ENCODE peak calls at places on chromosomes 1 and 21, in four cellular contexts. One of them, this sample, is unnamed. For H3K9me3, the result is how much of the 10 kb centered on the place peaks cover.

GRCh38 chr1:245462161-245462560 is 307.4 kb downstream of the KIF26B start:
- DNase-seq in left ventricle myocardium inferior: no peak
- DNase-seq in heart right ventricle: no peak
- DNase-seq in psoas muscle: no peak
- DNase-seq in this sample: no peak

GRCh38 chr1:197024460-197024859 is 42.6 kb downstream of the F13B start:
- DNase-seq in heart right ventricle: no peak
- DNase-seq in left ventricle myocardium inferior: no peak
- DNase-seq in psoas muscle: no peak
- DNase-seq in this sample: no peak

GRCh38 chr1:168386949-168387586 is 106.4 kb downstream of the TBX19 start:
- DNase-seq in psoas muscle: peak
- DNase-seq in left ventricle myocardium inferior: no peak
- DNase-seq in heart right ventricle: peak
- DNase-seq in this sample: peak

GRCh38 chr1:170670751-170671628 is 7.1 kb downstream of the PRRX1 start:
- DNase-seq in heart right ventricle: peak
- DNase-seq in left ventricle myocardium inferior: peak
- DNase-seq in psoas muscle: peak
- DNase-seq in this sample: no peak

GRCh38 chr1:116919802-116920201 is 10.1 kb downstream of the PTGFRN start:
- DNase-seq in heart right ventricle: peak
- DNase-seq in left ventricle myocardium inferior: no peak
- DNase-seq in psoas muscle: no peak
- DNase-seq in this sample: no peak

GRCh38 chr1:112894561-112895011 is 61.4 kb downstream of the SLC16A1 start:
- DNase-seq in left ventricle myocardium inferior: no peak
- DNase-seq in heart right ventricle: no peak
- DNase-seq in psoas muscle: no peak
- DNase-seq in this sample: peak

GRCh38 chr1:183783342-183783741 is 21.6 kb upstream of the RGL1 start:
- DNase-seq in psoas muscle: no peak
- DNase-seq in left ventricle myocardium inferior: no peak
- DNase-seq in heart right ventricle: no peak
- DNase-seq in this sample: no peak

GRCh38 chr1:112956503-112957132 is 622 bp upstream of the SLC16A1 start:
- DNase-seq in left ventricle myocardium inferior: no peak
- DNase-seq in heart right ventricle: no peak
- DNase-seq in psoas muscle: no peak
- DNase-seq in this sample: no peak

GRCh38 chr1:201127755-201128455 is 921 bp upstream of the ASCL5 start:
- DNase-seq in heart right ventricle: no peak
- DNase-seq in left ventricle myocardium inferior: no peak
- DNase-seq in psoas muscle: no peak
- DNase-seq in this sample: no peak

GRCh38 chr1:97090725-97091124 is 369.1 kb downstream of the PTBP2 start:
- DNase-seq in heart right ventricle: no peak
- DNase-seq in left ventricle myocardium inferior: no peak
- DNase-seq in psoas muscle: no peak
- DNase-seq in this sample: no peak

GRCh38 chr1:213898684-213899083 is 89.1 kb upstream of the PROX1 start:
- DNase-seq in left ventricle myocardium inferior: no peak
- DNase-seq in heart right ventricle: no peak
- DNase-seq in psoas muscle: no peak
- DNase-seq in this sample: no peak

GRCh38 chr1:200153277-200154055 is 126.0 kb downstream of the NR5A2 start:
- DNase-seq in left ventricle myocardium inferior: no peak
- DNase-seq in heart right ventricle: no peak
- DNase-seq in psoas muscle: no peak
- DNase-seq in this sample: no peak

GRCh38 chr21:38478782-38479181 is 19.5 kb downstream of the ERG start:
- DNase-seq in psoas muscle: no peak
- DNase-seq in heart right ventricle: no peak
- DNase-seq in left ventricle myocardium inferior: no peak
- DNase-seq in this sample: no peak

GRCh38 chr1:196450143-196450911 is 157.9 kb downstream of the KCNT2 start:
- DNase-seq in heart right ventricle: no peak
- DNase-seq in psoas muscle: no peak
- DNase-seq in left ventricle myocardium inferior: no peak
- DNase-seq in this sample: no peak

GRCh38 chr21:38477241-38477640 is 21.0 kb downstream of the ERG start:
- DNase-seq in heart right ventricle: no peak
- DNase-seq in psoas muscle: no peak
- DNase-seq in left ventricle myocardium inferior: no peak
- DNase-seq in this sample: no peak

GRCh38 chr1:211371406-211372105 is 44.9 kb downstream of the TRAF5 start:
- DNase-seq in left ventricle myocardium inferior: no peak
- DNase-seq in heart right ventricle: no peak
- DNase-seq in psoas muscle: no peak
- DNase-seq in this sample: no peak

GRCh38 chr1:181187596-181188126 is 99.2 kb downstream of the IER5 start:
- DNase-seq in psoas muscle: no peak
- DNase-seq in left ventricle myocardium inferior: no peak
- DNase-seq in heart right ventricle: no peak
- DNase-seq in this sample: no peak

GRCh38 chr1:64006276-64007051 is 197.0 kb upstream of the UBE2U start:
- DNase-seq in psoas muscle: no peak
- DNase-seq in left ventricle myocardium inferior: no peak
- DNase-seq in heart right ventricle: no peak
- DNase-seq in this sample: peak

GRCh38 chr21:46605759-46606426 is 1.0 kb upstream of the S100B start:
- DNase-seq in left ventricle myocardium inferior: peak
- DNase-seq in psoas muscle: peak
- DNase-seq in heart right ventricle: peak
- DNase-seq in this sample: peak

GRCh38 chr1:40182956-40183710 is 21.9 kb downstream of the RLF start:
- DNase-seq in psoas muscle: no peak
- DNase-seq in left ventricle myocardium inferior: no peak
- DNase-seq in heart right ventricle: no peak
- DNase-seq in this sample: no peak

GRCh38 chr1:147168626-147169058 is 3.6 kb downstream of the PRKAB2 start:
- DNase-seq in left ventricle myocardium inferior: no peak
- DNase-seq in heart right ventricle: no peak
- DNase-seq in psoas muscle: no peak
- DNase-seq in this sample: peak

GRCh38 chr1:150364231-150365003 is 470 bp downstream of the RPRD2 start:
- DNase-seq in psoas muscle: peak
- DNase-seq in heart right ventricle: peak
- DNase-seq in left ventricle myocardium inferior: peak
- DNase-seq in this sample: peak

GRCh38 chr1:105442901-105443300 is 1613.6 kb upstream of the PRMT6 start:
- DNase-seq in left ventricle myocardium inferior: no peak
- DNase-seq in heart right ventricle: no peak
- DNase-seq in psoas muscle: no peak
- DNase-seq in this sample: no peak

GRCh38 chr1:161484613-161485012 is 20.6 kb upstream of the FCGR2A start:
- DNase-seq in psoas muscle: no peak
- DNase-seq in heart right ventricle: no peak
- DNase-seq in left ventricle myocardium inferior: no peak
- DNase-seq in this sample: no peak

GRCh38 chr1:160032165-160032827 is 506 bp upstream of the PIGM start:
- DNase-seq in psoas muscle: no peak
- DNase-seq in left ventricle myocardium inferior: no peak
- DNase-seq in heart right ventricle: no peak
- DNase-seq in this sample: no peak

GRCh38 chr1:230713915-230714764 is at the start of gene AGT:
- DNase-seq in psoas muscle: peak
- DNase-seq in heart right ventricle: peak
- DNase-seq in left ventricle myocardium inferior: peak
- DNase-seq in this sample: peak

GRCh38 chr1:9009438-9010366 is 16.5 kb downstream of the SLC2A7 start:
- DNase-seq in left ventricle myocardium inferior: no peak
- DNase-seq in psoas muscle: no peak
- DNase-seq in heart right ventricle: no peak
- DNase-seq in this sample: no peak

GRCh38 chr1:156146006-156146748 is 7.2 kb upstream of the SEMA4A start:
- DNase-seq in heart right ventricle: peak
- DNase-seq in psoas muscle: peak
- DNase-seq in left ventricle myocardium inferior: peak
- DNase-seq in this sample: peak

GRCh38 chr1:206143537-206144155 is 26.5 kb upstream of the AVPR1B start:
- DNase-seq in left ventricle myocardium inferior: no peak
- DNase-seq in heart right ventricle: no peak
- DNase-seq in psoas muscle: no peak
- DNase-seq in this sample: no peak

GRCh38 chr1:32892368-32893197 is 6.3 kb downstream of the HPCA start:
- DNase-seq in heart right ventricle: no peak
- DNase-seq in left ventricle myocardium inferior: no peak
- DNase-seq in psoas muscle: peak
- DNase-seq in this sample: peak

GRCh38 chr1:156811171-156811570 is 5.5 kb downstream of the SH2D2A start:
- DNase-seq in left ventricle myocardium inferior: no peak
- DNase-seq in heart right ventricle: no peak
- DNase-seq in psoas muscle: no peak
- DNase-seq in this sample: no peak

GRCh38 chr1:32962248-32962896 is 2.2 kb downstream of the RNF19B start:
- DNase-seq in left ventricle myocardium inferior: no peak
- DNase-seq in heart right ventricle: no peak
- DNase-seq in psoas muscle: no peak
- DNase-seq in this sample: no peak

GRCh38 chr1:25718738-25719137 is 81.3 kb upstream of the SELENON start:
- DNase-seq in heart right ventricle: no peak
- DNase-seq in left ventricle myocardium inferior: no peak
- DNase-seq in psoas muscle: no peak
- DNase-seq in this sample: no peak

GRCh38 chr1:208722592-208722991 is 478.4 kb upstream of the PLXNA2 start:
- DNase-seq in heart right ventricle: no peak
- DNase-seq in left ventricle myocardium inferior: no peak
- DNase-seq in psoas muscle: no peak
- DNase-seq in this sample: no peak
- H3K9me3 ChIP-seq in heart right ventricle: under half
- H3K9me3 ChIP-seq in left ventricle myocardium inferior: under half
- H3K9me3 ChIP-seq in psoas muscle: under half
- H3K9me3 ChIP-seq in this sample: under half

DNA sequence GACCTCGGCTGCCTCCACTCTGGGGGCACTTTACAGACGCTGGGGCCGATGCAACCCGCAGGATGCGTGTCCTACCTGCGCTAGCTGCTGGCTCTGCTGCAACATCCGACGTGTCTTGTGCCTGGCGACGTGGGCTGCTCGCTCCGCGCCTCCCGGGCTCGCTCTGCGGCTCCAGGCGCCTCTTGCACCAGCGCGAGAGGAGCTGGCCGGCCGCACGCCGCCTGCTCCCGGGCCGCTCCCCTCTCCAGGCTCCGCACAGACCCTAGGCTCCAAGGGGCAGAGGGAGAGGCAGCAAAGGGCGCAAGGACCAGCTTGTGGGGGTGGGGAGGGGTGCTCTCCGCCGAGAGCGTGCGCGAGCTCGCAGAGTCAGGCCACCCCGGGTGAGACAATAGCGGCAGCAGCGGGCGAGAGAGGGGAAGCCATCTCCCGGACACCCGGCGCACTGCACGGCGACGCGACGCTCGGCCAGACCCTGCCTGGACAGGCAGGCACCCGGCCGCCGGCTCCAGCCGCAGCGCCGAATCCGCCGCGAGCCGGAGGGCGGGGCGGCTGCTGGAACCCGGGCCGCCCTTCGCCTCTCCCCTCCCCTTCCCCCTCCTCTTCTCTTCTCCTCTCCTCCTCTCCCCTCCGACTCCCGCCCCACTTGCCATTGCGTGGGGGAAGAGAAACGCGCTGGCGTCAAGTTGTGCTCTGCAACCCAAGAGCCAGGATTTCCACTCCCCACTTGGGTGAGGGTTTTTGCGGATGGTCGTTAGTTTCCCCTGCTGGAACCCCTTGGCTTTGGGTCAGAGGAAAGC is at the start of gene PIK3C2B:
- DNase-seq in heart right ventricle: peak
- DNase-seq in left ventricle myocardium inferior: peak
- DNase-seq in psoas muscle: peak
- DNase-seq in this sample: peak
- TF ChIP-seq CTCF in heart right ventricle: peak
- TF ChIP-seq CTCF in left ventricle myocardium inferior: peak
- TF ChIP-seq CTCF in psoas muscle: peak
- TF ChIP-seq CTCF in this sample: peak

DNA sequence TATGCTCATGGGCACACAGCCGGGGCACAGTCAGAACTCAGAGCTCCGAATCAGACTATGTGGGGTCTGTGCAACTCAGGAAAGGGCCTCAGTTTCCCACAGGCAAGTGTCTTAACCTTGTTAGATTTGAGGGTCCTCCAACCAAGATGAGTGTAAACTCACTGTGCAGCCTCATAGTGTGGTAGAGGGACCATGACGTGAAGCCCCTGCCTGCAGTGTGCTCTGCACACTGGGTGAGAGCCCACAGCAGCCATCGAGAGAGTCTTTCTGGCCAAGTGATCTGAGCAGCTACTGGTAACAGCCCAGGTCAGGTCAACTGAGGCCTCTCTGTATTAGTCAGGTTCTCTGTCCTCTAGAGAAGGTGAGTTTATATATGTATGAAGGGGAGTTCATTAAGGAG is 592 bp upstream of the LYPD8 start:
- DNase-seq in heart right ventricle: no peak
- DNase-seq in left ventricle myocardium inferior: no peak
- DNase-seq in psoas muscle: no peak
- DNase-seq in this sample: no peak
- H3K9me3 ChIP-seq in heart right ventricle: under half
- H3K9me3 ChIP-seq in left ventricle myocardium inferior: under half
- H3K9me3 ChIP-seq in psoas muscle: under half
- H3K9me3 ChIP-seq in this sample: under half

DNA sequence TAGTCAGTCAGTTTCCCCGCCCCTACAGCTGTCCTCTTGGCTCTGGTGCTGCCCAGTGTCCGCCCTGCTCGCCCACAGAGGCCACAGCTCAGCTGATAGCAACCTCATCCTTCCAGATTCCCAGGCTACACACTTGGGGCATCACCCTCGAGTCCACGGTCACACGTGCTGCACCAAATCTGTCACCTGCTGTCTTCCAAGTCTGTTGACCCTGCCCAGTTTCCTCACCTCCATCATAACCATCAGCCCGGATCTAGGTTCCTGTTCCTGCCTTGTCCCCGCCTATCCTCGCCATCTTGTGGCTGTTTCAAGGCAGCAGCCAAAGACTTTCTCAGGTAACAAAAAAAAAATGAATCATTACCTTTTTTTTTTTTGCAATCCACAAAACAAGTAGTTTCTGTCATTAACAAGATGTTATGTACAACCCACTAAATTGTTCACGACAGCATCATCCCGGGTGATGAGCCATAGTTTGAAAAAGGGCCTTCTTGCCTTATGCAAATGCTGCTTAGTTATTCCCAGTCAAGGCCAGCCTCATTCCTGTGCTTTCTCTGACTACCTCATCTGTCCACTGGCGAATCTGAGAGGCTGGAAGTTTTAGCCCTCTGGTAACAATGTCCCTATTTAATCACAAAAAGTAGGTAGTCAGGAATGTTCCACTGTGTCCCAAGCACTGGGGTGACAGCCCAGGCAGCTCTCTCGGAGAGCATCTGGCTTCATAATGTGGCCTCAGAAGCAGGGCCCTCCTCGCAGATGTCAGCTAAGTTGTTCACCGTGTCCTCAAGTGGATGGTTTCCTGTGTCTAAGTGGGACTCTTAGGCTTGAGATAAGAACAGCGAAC is 4.9 kb upstream of the MIIP start:
- DNase-seq in psoas muscle: peak
- DNase-seq in left ventricle myocardium inferior: no peak
- DNase-seq in heart right ventricle: no peak
- DNase-seq in this sample: no peak
- TF ChIP-seq CTCF in psoas muscle: no peak
- TF ChIP-seq CTCF in left ventricle myocardium inferior: no peak
- TF ChIP-seq CTCF in heart right ventricle: no peak
- TF ChIP-seq CTCF in this sample: no peak